ENCODE peak calls at places on chromosomes 2 and 18, in five cellular contexts. O is SJSA1; V is naive thymus-derived CD8-positive, alpha-beta T cell; I is astrocyte of the spinal cord; T is activated CD4-positive, alpha-beta T cell treated with anti-CD3 and anti-CD28 coated beads, Interleukin-2, amount 10 ng/mL, durations not matched to agents 7 days and 5 days. B is an unnamed sample.

GRCh38 chr2:75375646-75376582 is 176.6 kb upstream of the TACR1 start:
- DNase-seq in T (no peak), I (no peak), O (no peak), V (no peak), B (no peak)

GRCh38 chr2:10889741-10890215 is 22.0 kb upstream of the KCNF1 start:
- DNase-seq in O (no peak), T (no peak), I (no peak), V (no peak), B (no peak)

GRCh38 chr18:55322176-55322735 is 265.7 kb downstream of the TCF4 start:
- DNase-seq in I (peak), O (peak), T (no peak), V (no peak), B (peak)

GRCh38 chr2:220165401-220165800 is 538.0 kb downstream of the SLC4A3 start:
- DNase-seq in V (no peak), T (no peak), I (no peak), O (no peak), B (no peak)

GRCh38 chr2:226674123-226674522 is 125.5 kb downstream of the IRS1 start:
- DNase-seq in V (no peak), T (no peak), O (no peak), I (no peak), B (no peak)

GRCh38 chr2:217451634-217452033 is 551.2 kb downstream of the TNS1 start:
- DNase-seq in T (no peak), I (peak), V (no peak), O (no peak), B (no peak)

GRCh38 chr2:109677815-109678580 is 63.8 kb downstream of the SOWAHC start:
- DNase-seq in I (no peak), O (no peak), V (no peak), T (no peak), B (no peak)

GRCh38 chr2:181586569-181587076 is 70.3 kb downstream of the CERKL start:
- DNase-seq in O (no peak), T (peak), I (peak), V (no peak), B (no peak)

GRCh38 chr2:230348792-230349191 is 21.8 kb downstream of the SP140L start:
- DNase-seq in V (no peak), O (no peak), I (no peak), T (no peak), B (no peak)

GRCh38 chr2:138997346-138997745 is 217.2 kb upstream of the NXPH2 start:
- DNase-seq in V (no peak), O (no peak), I (peak), T (no peak), B (no peak)

GRCh38 chr18:46632401-46633089 is 24.5 kb downstream of the LOXHD1 start:
- DNase-seq in I (no peak), V (no peak), O (peak), T (no peak), B (no peak)

GRCh38 chr2:127945281-127945680 is 59.5 kb upstream of the AMMECR1L start:
- DNase-seq in T (no peak), I (no peak), O (peak), V (no peak), B (no peak)

GRCh38 chr18:22176622-22177495 is 7.5 kb downstream of the GATA6 start:
- DNase-seq in I (no peak), O (no peak), V (no peak), T (no peak), B (no peak)

GRCh38 chr2:96970248-96970875 is 16.0 kb downstream of the FAM178B start:
- DNase-seq in O (no peak), T (no peak), V (no peak), I (no peak), B (no peak)

GRCh38 chr2:207133862-207134519 is 31.8 kb downstream of the KLF7 start:
- DNase-seq in I (peak), V (no peak), T (no peak), O (peak), B (no peak)

GRCh38 chr2:218644721-218645120 is 14.7 kb downstream of the ZNF142 start:
- DNase-seq in I (no peak), O (no peak), V (no peak), T (no peak), B (no peak)

GRCh38 chr18:10381951-10382350 is 72.5 kb upstream of the APCDD1 start:
- DNase-seq in I (no peak), T (no peak), V (no peak), O (no peak), B (no peak)

GRCh38 chr2:23404426-23404825 is 19.4 kb downstream of the KLHL29 start:
- DNase-seq in V (no peak), T (peak), I (peak), O (peak), B (no peak)

GRCh38 chr2:157055660-157056199 is 201.8 kb upstream of the GALNT5 start:
- DNase-seq in V (no peak), I (peak), T (no peak), O (no peak), B (no peak)

GRCh38 chr2:72014871-72015270 is 132.8 kb downstream of the CYP26B1 start:
- DNase-seq in V (no peak), O (no peak), T (no peak), I (no peak), B (no peak)

GRCh38 chr18:43486462-43486861 is 209.2 kb upstream of the SYT4 start:
- DNase-seq in O (no peak), V (peak), I (no peak), T (no peak), B (no peak)

GRCh38 chr2:236976271-236977120 is 109.2 kb upstream of the COPS8 start:
- DNase-seq in T (no peak), V (no peak), O (no peak), I (no peak), B (no peak)

GRCh38 chr2:73828818-73829570 is at the start of gene STAMBP:
- DNase-seq in V (peak), O (peak), T (peak), I (peak), B (peak)

GRCh38 chr2:109690457-109690821 is 76.3 kb downstream of the SOWAHC start:
- DNase-seq in V (no peak), O (no peak), T (no peak), I (no peak), B (no peak)

GRCh38 chr18:48963555-48964480 is 13.1 kb upstream of the SMAD7 start:
- DNase-seq in I (no peak), V (no peak), O (no peak), T (no peak), B (no peak)

GRCh38 chr2:101627284-101628049 is 70.0 kb upstream of the MAP4K4 start:
- DNase-seq in I (no peak), V (no peak), O (no peak), T (no peak), B (no peak)

GRCh38 chr2:112621792-112622527 is 23.8 kb upstream of the SLC20A1 start:
- DNase-seq in T (no peak), V (no peak), I (peak), O (no peak), B (no peak)

GRCh38 chr2:86807462-86808275 is 17.0 kb upstream of the CD8A start:
- DNase-seq in O (no peak), I (peak), T (no peak), V (peak), B (peak)

GRCh38 chr18:61368001-61368400 is 34.8 kb downstream of the CDH20 start:
- DNase-seq in T (no peak), I (no peak), O (no peak), V (no peak), B (no peak)

GRCh38 chr2:176991421-176991820 is 221.2 kb upstream of the HNRNPA3 start:
- DNase-seq in O (no peak), I (no peak), T (no peak), V (no peak), B (no peak)

GRCh38 chr2:161004379-161004778 is 155.8 kb upstream of the TANK start:
- DNase-seq in O (no peak), T (no peak), V (no peak), I (peak), B (no peak)

GRCh38 chr2:58204195-58204959 is 36.7 kb downstream of the FANCL start:
- DNase-seq in O (no peak), T (no peak), I (peak), V (no peak), B (no peak)

GRCh38 chr2:10079931-10080535 is at the start of gene CYS1:
- DNase-seq in O (peak), V (peak), T (no peak), I (no peak), B (peak)

GRCh38 chr2:65063426-65063825 is 7.2 kb downstream of the CEP68 start:
- DNase-seq in V (no peak), T (no peak), I (no peak), O (no peak), B (no peak)

GRCh38 chr2:175012516-175012915 is 7.3 kb upstream of the CHN1 start:
- DNase-seq in I (no peak), O (no peak), V (no peak), T (no peak), B (no peak)

GRCh38 chr2:126644630-126645191 is 11.2 kb upstream of the GYPC start:
- DNase-seq in T (no peak), I (no peak), V (no peak), O (peak), B (no peak)

GRCh38 chr2:173355866-173356508 is 1.3 kb downstream of the CDCA7 start:
- DNase-seq in T (no peak), I (no peak), V (no peak), O (no peak), B (no peak)

GRCh38 chr2:75162897-75163296 is 36.4 kb downstream of the TACR1 start:
- DNase-seq in O (no peak), T (no peak), I (no peak), V (no peak), B (no peak)